ENCODE peak calls at places on chromosomes 4 and X, in seven cellular contexts. G is SK-N-SH, K is H9, X is HFF-Myc, B is A673, L is cardiac fibroblast, N is lower leg skin. D is an unnamed sample.

GRCh38 chr4:73607375-73608026 is 12.7 kb downstream of the RASSF6 start:
- DNase-seq in G (no peak), K (no peak), X (no peak), B (no peak), L (no peak), N (no peak), D (no peak)

GRCh38 chr4:95957054-95957453 is 117.2 kb downstream of the PDHA2 start:
- DNase-seq in G (no peak), K (no peak), X (no peak), B (no peak), L (peak), N (no peak), D (no peak)

GRCh38 chrX:39337461-39337860 is 536.2 kb downstream of the MID1IP1 start:
- DNase-seq in G (no peak), K (no peak), X (no peak), B (no peak), L (no peak), N (no peak), D (no peak)

GRCh38 chr4:747546-748170 is 42.0 kb downstream of the PCGF3 start:
- DNase-seq in G (no peak), K (no peak), X (no peak), B (no peak), L (no peak), N (no peak), D (no peak)

GRCh38 chr4:73726000-73726399 is 14.4 kb upstream of the CXCL8 start:
- DNase-seq in G (no peak), K (no peak), X (peak), B (peak), L (peak), N (no peak), D (no peak)

GRCh38 chr4:149322203-149322602 is 493.4 kb downstream of the IQCM start:
- DNase-seq in G (no peak), K (no peak), X (no peak), B (peak), L (no peak), N (no peak), D (no peak)

GRCh38 chrX:122219226-122219625 is 964.9 kb upstream of the GRIA3 start:
- DNase-seq in G (no peak), K (no peak), X (no peak), B (no peak), L (no peak), N (no peak), D (no peak)

GRCh38 chr4:76212851-76213414 is 691 bp downstream of the SCARB2 start:
- DNase-seq in G (peak), K (no peak), X (no peak), B (peak), L (peak), N (no peak), D (no peak)

GRCh38 chr4:41963105-41963504 is 18.5 kb upstream of the DCAF4L1 start:
- DNase-seq in G (peak), K (no peak), X (no peak), B (peak), L (peak), N (no peak), D (no peak)

GRCh38 chr4:144754562-144755410 is 108.8 kb downstream of the HHIP start:
- DNase-seq in G (no peak), K (peak), X (no peak), B (peak), L (peak), N (no peak), D (no peak)

GRCh38 chr4:139555073-139555704 is 830 bp downstream of the SETD7 start:
- DNase-seq in G (peak), K (peak), X (peak), B (peak), L (peak), N (peak), D (peak)

GRCh38 chr4:145531193-145531592 is 49.5 kb downstream of the SMAD1 start:
- DNase-seq in G (peak), K (no peak), X (no peak), B (no peak), L (no peak), N (no peak), D (no peak)

GRCh38 chr4:121791481-121791880 is 9.6 kb upstream of the EXOSC9 start:
- DNase-seq in G (no peak), K (no peak), X (no peak), B (no peak), L (no peak), N (no peak), D (no peak)

GRCh38 chr4:51853027-51853682 is 10.2 kb downstream of the DCUN1D4 start:
- DNase-seq in G (no peak), K (no peak), X (no peak), B (no peak), L (no peak), N (no peak), D (no peak)

GRCh38 chrX:111447298-111447697 is 35.3 kb upstream of the DCX start:
- DNase-seq in G (peak), K (peak), X (no peak), B (peak), L (no peak), N (no peak), D (no peak)

GRCh38 chrX:2311483-2311882 is 189.3 kb downstream of the DHRSX start:
- DNase-seq in G (no peak), K (peak), X (no peak), B (peak), L (no peak), N (no peak), D (no peak)

GRCh38 chrX:20063153-20063552 is 53.6 kb downstream of the MAP7D2 start:
- DNase-seq in G (no peak), K (no peak), X (no peak), B (no peak), L (no peak), N (no peak), D (no peak)

GRCh38 chr4:114265342-114265741 is 285.9 kb upstream of the ARSJ start:
- DNase-seq in G (no peak), K (no peak), X (no peak), B (no peak), L (no peak), N (no peak), D (no peak)

GRCh38 chrX:44747317-44747716 is 96.5 kb upstream of the DUSP21 start:
- DNase-seq in G (no peak), K (no peak), X (no peak), B (no peak), L (no peak), N (no peak), D (no peak)

GRCh38 chrX:51182545-51182944 is 150.1 kb upstream of the NUDT10 start:
- DNase-seq in G (peak), K (peak), X (no peak), B (peak), L (no peak), N (no peak), D (no peak)

GRCh38 chr4:146654976-146655761 is 16.5 kb downstream of the POU4F2 start:
- DNase-seq in G (peak), K (peak), X (no peak), B (peak), L (peak), N (no peak), D (no peak)

GRCh38 chr4:175705407-175705806 is 106.7 kb downstream of the GPM6A start:
- DNase-seq in G (peak), K (peak), X (no peak), B (peak), L (peak), N (no peak), D (no peak)

GRCh38 chrX:115650916-115651315 is 89.9 kb downstream of the PLS3 start:
- DNase-seq in G (peak), K (peak), X (no peak), B (peak), L (peak), N (no peak), D (peak)

GRCh38 chrX:48703642-48704481 is 7.3 kb downstream of the SUV39H1 start:
- DNase-seq in G (no peak), K (no peak), X (no peak), B (no peak), L (peak), N (no peak), D (no peak)

GRCh38 chr4:152032722-152033131 is 271.9 kb upstream of the GATB start:
- DNase-seq in G (no peak), K (no peak), X (no peak), B (no peak), L (peak), N (peak), D (peak)

DNA sequence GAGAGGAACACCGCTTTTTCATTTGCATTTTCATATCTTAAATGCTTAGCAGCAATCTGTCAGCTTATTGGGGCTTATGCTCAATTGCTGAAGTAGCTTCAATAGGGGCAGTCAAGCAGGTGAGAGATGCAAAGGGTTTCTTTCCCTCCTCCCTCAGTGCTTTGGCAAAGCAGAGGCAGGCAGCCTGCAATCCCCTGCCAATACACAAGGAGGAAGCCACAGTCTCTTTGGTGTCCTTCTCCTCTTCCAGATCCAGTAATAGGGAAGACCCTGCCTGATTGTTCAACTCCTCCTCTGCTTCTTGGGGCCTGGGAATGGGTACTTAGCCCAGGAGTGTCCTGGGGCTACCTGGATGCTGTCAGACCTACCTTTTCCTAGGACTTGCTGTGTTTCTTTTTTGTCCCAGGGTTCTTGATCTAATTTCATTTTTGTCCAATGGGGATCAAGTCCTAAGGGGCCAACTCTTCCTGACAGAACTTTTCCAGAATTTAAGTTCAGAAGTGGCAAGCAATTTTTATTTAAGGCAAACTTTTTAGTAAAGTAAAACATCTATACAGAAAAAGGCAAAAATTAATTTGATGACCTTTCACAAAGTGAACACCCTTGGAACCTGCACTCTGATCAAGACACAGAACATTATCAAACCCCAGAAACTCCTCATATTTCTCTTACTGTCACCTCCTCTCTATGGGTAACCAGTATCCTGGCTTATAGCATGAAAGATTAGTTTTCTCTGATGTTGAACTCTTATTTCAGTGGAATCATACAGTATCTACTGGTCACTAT is 260.3 kb downstream of the PPP3CA start:
- DNase-seq in G (no peak), K (peak), X (no peak), B (peak), L (no peak), N (no peak), D (no peak)
- TF ChIP-seq CTCF in G (peak), K (peak), X (peak), B (peak), L (peak), N (no peak), D (no peak)

GRCh38 chr4:82500830-82501229 is 61.0 kb downstream of the TMEM150C start:
- DNase-seq in G (no peak), K (no peak), X (no peak), B (no peak), L (no peak), N (no peak), D (no peak)
- TF ChIP-seq CTCF in G (no peak), K (no peak), X (no peak), B (no peak), L (no peak), N (no peak), D (no peak)

DNA sequence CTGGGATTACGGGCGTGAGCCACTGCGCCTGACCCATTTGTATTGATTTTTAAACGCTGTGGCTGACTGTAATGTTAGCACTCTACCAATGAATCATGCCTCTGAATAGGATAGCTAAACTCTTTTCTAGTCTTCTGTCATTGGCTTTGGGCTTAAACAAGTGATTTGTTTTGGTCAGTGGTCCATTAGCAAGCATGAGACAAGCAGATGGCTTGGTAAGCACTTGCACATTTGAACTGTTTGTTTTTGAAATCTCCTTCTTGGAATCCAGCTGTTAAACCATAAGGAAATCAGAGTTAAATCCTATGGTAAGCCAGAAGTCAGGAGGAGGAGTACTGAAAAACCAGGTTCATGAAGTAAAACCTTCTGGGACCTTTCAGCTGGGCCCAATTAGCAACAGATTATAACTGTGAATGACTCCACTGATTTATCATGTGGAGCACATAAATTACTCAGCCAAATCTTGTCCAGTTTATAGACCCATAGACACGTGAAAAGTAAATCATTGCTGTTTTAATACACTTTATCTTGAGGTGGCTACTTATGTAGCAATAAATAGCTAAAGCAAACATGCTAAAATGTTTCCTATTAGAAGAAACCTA is 1042.5 kb upstream of the PABPC4L start:
- DNase-seq in G (no peak), K (no peak), X (peak), B (no peak), L (no peak), N (no peak), D (peak)
- TF ChIP-seq CTCF in G (no peak), K (no peak), X (no peak), B (no peak), L (no peak), N (no peak), D (no peak)

DNA sequence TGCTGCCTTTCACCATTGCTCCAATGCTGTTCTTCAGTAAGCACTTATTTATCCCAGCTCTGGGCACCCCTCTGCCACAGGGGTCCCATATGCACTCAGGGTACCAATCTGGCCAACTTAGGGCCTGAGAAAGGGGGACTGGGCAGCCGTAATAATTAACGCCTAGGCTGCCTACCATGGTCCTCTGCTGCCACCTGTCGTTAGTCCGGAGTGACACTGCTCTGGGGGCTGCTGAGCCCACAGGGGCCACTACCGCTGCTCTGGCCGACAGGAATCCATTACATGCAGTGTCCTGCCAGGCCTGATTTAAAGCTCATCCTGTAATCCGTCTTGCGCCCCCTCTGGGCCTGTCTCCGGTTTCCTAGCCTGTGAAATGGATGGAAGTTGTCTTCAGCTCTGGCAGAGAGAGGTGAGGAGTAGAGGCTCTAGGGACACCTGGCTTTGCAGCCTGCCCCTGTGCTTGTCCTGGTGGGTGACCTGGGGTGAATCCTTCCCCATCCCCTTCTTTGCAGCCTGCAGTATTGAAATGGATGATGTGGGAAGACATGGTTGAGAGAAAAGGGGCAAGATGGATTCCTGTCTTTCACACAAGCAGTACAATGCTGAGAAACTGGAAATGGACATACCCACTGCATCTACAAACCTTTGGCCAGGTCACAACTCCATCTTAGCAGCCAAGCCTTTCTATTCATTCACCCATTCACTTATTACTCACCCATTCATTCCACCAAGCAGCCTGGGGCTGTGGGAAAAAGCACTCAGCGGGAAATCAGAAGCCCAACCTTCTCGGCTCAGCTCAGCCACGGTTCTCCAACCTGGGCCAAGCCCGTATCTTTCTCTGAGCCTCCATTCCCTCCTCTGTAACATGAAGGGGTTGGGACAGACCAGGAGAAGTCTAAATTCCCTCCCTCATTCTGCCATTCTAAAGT is 116.3 kb upstream of the NALF2 start:
- DNase-seq in G (peak), K (peak), X (no peak), B (peak), L (peak), N (peak), D (peak)
- TF ChIP-seq CTCF in G (peak), K (peak), X (peak), B (peak), L (peak), N (no peak), D (peak)